ENCODE peak calls at places on chromosomes 7 and 10, in four cellular contexts. M, D, N and R are unnamed samples.

GRCh38 chr10:131157899-131158298 is 153.6 kb downstream of the TCERG1L start:
- DNase-seq in D (no peak), N (no peak), M (no peak), R (no peak)

GRCh38 chr10:13877154-13877909 is 290.6 kb downstream of the PRPF18 start:
- DNase-seq in N (no peak), D (no peak), M (peak; percentile 57), R (peak; percentile 33)

GRCh38 chr7:142832452-142832851 is 22.4 kb upstream of the EPHB6 start:
- DNase-seq in N (no peak), D (no peak), M (no peak), R (no peak)

GRCh38 chr7:157520249-157520648 is 183.4 kb downstream of the DNAJB6 start:
- DNase-seq in D (peak; percentile 17), N (peak; percentile 38), M (no peak), R (no peak)

GRCh38 chr7:124390301-124390700 is 357.4 kb upstream of the TMEM229A start:
- DNase-seq in N (no peak), D (no peak), M (no peak), R (no peak)

GRCh38 chr7:107032050-107032449 is 12.5 kb upstream of the PRKAR2B start:
- DNase-seq in D (no peak), N (no peak), M (no peak), R (no peak)

GRCh38 chr7:13850185-13850752 is 139.2 kb downstream of the ETV1 start:
- DNase-seq in N (no peak), D (no peak), M (peak; percentile 99), R (peak; percentile 84)

GRCh38 chr7:94289071-94289470 is 105.6 kb upstream of the COL1A2 start:
- DNase-seq in D (peak; percentile 84), N (peak; percentile 57), M (peak; percentile 91), R (peak; percentile 94)

GRCh38 chr7:134552105-134552504 is 3.2 kb downstream of the AKR1B15 start:
- DNase-seq in N (no peak), D (peak; percentile 51), M (peak; percentile 20), R (peak; percentile 55)

GRCh38 chr10:4588824-4589223 is 237.2 kb upstream of the AKR1E2 start:
- DNase-seq in M (peak; percentile 57), N (no peak), D (no peak), R (no peak)

GRCh38 chr10:101767600-101767945 is 8.3 kb downstream of the FGF8 start:
- DNase-seq in D (no peak), N (no peak), M (no peak), R (no peak)

GRCh38 chr7:44072364-44073231 is 7.2 kb upstream of the PGAM2 start:
- DNase-seq in D (peak; percentile 80), M (peak; percentile 84), N (peak; percentile 76), R (peak; percentile 83)

GRCh38 chr7:51015581-51015980 is 232.9 kb upstream of the GRB10 start:
- DNase-seq in M (no peak), N (peak; percentile 42), D (no peak), R (no peak)

GRCh38 chr7:22147113-22147512 is 201.4 kb upstream of the CDCA7L start:
- DNase-seq in N (no peak), M (no peak), D (no peak), R (no peak)

GRCh38 chr10:80537086-80537704 is 507 bp upstream of the SH2D4B start:
- DNase-seq in M (no peak), N (no peak), D (no peak), R (peak; percentile 79)

GRCh38 chr7:28774529-28775057 is 183.5 kb downstream of the TRIL start:
- DNase-seq in D (no peak), N (no peak), M (no peak), R (no peak)

GRCh38 chr10:52215745-52216361 is 98.2 kb upstream of the DKK1 start:
- DNase-seq in N (no peak), D (no peak), M (peak; percentile 81), R (peak; percentile 66)

GRCh38 chr7:39686261-39686924 is 63.0 kb downstream of the RALA start:
- DNase-seq in N (no peak), D (no peak), M (peak; percentile 47), R (no peak)

GRCh38 chr10:24435374-24435773 is 226.4 kb downstream of the KIAA1217 start:
- DNase-seq in D (no peak), M (peak; percentile 85), N (no peak), R (no peak)

GRCh38 chr7:22666732-22667131 is 60.3 kb upstream of the IL6 start:
- DNase-seq in D (no peak), M (peak; percentile 72), N (no peak), R (no peak)

GRCh38 chr10:89693176-89693575 is 8.2 kb upstream of the KIF20B start:
- DNase-seq in D (no peak), N (no peak), M (no peak), R (no peak)

GRCh38 chr7:14332155-14332554 is 342.7 kb upstream of the ETV1 start:
- DNase-seq in M (peak; percentile 10), D (no peak), N (no peak), R (peak; percentile 66)

GRCh38 chr7:17384400-17384799 is 85.9 kb downstream of the AHR start:
- DNase-seq in D (no peak), M (no peak), N (no peak), R (peak; percentile 18)

GRCh38 chr10:74244097-74244685 is 93.2 kb downstream of the ADK start:
- DNase-seq in M (peak; percentile 73), D (no peak), N (no peak), R (no peak)

GRCh38 chr10:116868722-116869121 is 19.4 kb downstream of the ENO4 start:
- DNase-seq in N (no peak), D (no peak), M (no peak), R (no peak)

GRCh38 chr10:11469575-11470391 is 141.7 kb downstream of the USP6NL start:
- DNase-seq in M (no peak), N (no peak), D (peak; percentile 67), R (peak; percentile 30)

GRCh38 chr10:22791655-22792054 is 77.3 kb upstream of the PIP4K2A start:
- DNase-seq in M (no peak), D (no peak), N (no peak), R (no peak)

DNA sequence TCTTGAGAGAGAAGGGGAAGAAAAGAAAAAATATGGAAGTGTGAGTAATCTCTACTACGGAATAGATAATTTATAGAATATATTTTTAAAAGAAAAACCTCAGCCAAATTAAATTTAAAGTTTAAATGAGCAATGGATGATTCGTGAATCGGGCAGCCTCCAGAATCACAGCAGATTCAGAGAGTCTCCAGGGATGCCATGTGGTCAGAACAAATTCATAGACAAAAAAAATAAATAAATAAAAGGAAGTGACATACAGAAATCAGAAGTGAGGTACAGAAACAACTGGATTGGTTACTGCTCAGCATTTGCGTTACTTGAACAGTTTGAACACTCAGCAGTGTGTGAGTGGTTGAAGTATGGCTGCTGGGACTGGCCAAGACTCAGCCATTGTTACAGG is 53.0 kb downstream of the PHYHIPL start:
- DNase-seq in D (no peak), N (no peak), M (no peak), R (no peak)
- H4K5ac ChIP-seq in D (no peak overlapping the region), N (no peak overlapping the region), M (no peak overlapping the region), R (no peak overlapping the region)

GRCh38 chr10:90944759-90945158 is 23.9 kb upstream of the ANKRD1 start:
- DNase-seq in M (no peak), D (no peak), N (no peak), R (no peak)

GRCh38 chr10:90937645-90938258 is 16.9 kb upstream of the ANKRD1 start:
- DNase-seq in N (no peak), D (no peak), M (no peak), R (peak; percentile 74)

GRCh38 chr10:90935581-90936292 is 14.8 kb upstream of the ANKRD1 start:
- DNase-seq in D (no peak), M (peak; percentile 19), N (no peak), R (no peak)

GRCh38 chr10:90939648-90940047 is 18.8 kb upstream of the ANKRD1 start:
- DNase-seq in M (no peak), N (no peak), D (no peak), R (no peak)

GRCh38 chr10:90939125-90939524 is 18.2 kb upstream of the ANKRD1 start:
- DNase-seq in D (no peak), N (no peak), M (no peak), R (no peak)
- H4K5ac ChIP-seq in D (no peak overlapping the region), N (no peak overlapping the region), M (no peak overlapping the region), R (no peak overlapping the region)

GRCh38 chr10:78412605-78413004 is 378.9 kb downstream of the RPS24 start:
- DNase-seq in D (peak; percentile 14), N (no peak), M (no peak), R (no peak)
- H4K5ac ChIP-seq in D (no peak overlapping the region), N (no peak overlapping the region), M (no peak overlapping the region), R (no peak overlapping the region)

DNA sequence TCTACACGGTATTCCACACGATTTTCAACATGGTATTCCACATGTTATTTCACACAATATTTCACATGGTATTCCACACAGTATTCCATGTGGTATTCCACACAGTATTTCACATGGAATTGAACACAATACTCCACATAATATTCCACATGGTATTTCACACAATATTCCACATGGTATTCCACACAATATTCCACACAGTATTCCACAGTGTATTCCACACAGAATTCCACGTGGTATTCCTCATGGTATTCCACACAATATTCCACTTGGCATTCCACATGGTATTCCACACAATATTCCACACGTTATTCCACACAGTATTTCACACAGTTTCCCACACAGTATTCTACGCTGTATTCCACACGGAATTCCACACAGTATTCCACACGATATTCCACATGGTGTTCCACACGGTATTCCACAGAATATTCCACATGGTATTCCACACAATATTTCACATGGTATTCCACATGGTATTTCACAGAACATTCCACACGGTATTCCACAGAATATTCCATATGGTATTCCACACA is 136.2 kb upstream of the CHST15 start:
- DNase-seq in N (no peak), D (no peak), M (no peak), R (no peak)
- H4K5ac ChIP-seq in N (no peak overlapping the region), D (no peak overlapping the region), M (no peak overlapping the region), R (no peak overlapping the region)

DNA sequence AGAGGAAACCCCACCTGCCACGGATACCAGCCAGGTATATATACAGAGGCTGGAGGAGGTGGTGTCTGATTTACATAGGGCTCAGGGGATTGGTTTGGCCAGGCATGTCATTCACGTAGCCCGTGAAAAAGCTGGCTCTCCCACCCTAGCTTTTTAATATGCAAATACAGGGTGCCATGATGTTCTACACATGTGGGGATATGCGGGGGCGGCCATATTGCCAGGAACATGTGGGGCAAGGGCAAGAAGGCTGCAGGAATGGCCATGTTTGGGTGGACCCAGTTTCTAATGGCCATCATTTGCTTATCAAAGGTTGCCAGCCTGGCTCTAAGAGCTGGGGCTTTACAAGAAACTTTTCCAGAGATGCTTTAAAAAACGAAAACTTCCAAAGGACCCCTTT is 131.5 kb upstream of the KIF5B start:
- DNase-seq in D (no peak), N (no peak), M (no peak), R (no peak)
- H4K5ac ChIP-seq in D (no peak overlapping the region), N (no peak overlapping the region), M (no peak overlapping the region), R (no peak overlapping the region)